ENCODE peak calls at places on chromosomes 5 and 9, in four cellular contexts. N is HepG2, G is GM12878, V is HCT116. P is an unnamed sample.

GRCh38 chr5:179265529-179266290 is 79.6 kb downstream of the ADAMTS2 start:
- DNase-seq in N (no peak), V (no peak), G (no peak), P (no peak)

GRCh38 chr9:35001803-35002502 is 12.4 kb downstream of the DNAJB5 start:
- DNase-seq in V (no peak), N (no peak), G (no peak), P (no peak)

GRCh38 chr9:95634581-95634980 is 117.8 kb upstream of the PTCH1 start:
- DNase-seq in N (no peak), G (no peak), V (no peak), P (no peak)

GRCh38 chr5:112248643-112249042 is 170.4 kb downstream of the EPB41L4A start:
- DNase-seq in G (no peak), V (no peak), N (no peak), P (no peak)

GRCh38 chr9:107214915-107215314 is 68.2 kb upstream of the RAD23B start:
- DNase-seq in N (no peak), G (no peak), V (no peak), P (no peak)

GRCh38 chr5:59218424-59219045 is 635.7 kb downstream of the RAB3C start:
- DNase-seq in V (no peak), N (peak), G (no peak), P (no peak)

GRCh38 chr9:93620041-93620506 is 43.7 kb downstream of the PHF2 start:
- DNase-seq in N (peak), V (no peak), G (no peak), P (peak)

GRCh38 chr9:109452761-109453160 is 45.3 kb downstream of the PTPN3 start:
- DNase-seq in V (no peak), G (no peak), N (no peak), P (no peak)

GRCh38 chr5:113487779-113488644 is at the start of gene MCC:
- DNase-seq in V (peak), N (peak), G (no peak), P (peak)

GRCh38 chr5:95644351-95645042 is 2.1 kb upstream of the RFESD start:
- DNase-seq in V (peak), N (peak), G (peak), P (no peak)

GRCh38 chr5:148882332-148882731 is 55.9 kb downstream of the ADRB2 start:
- DNase-seq in N (no peak), V (no peak), G (no peak), P (no peak)

GRCh38 chr5:93607367-93608258 is 24.6 kb downstream of the NR2F1 start:
- DNase-seq in N (peak), V (no peak), G (no peak), P (no peak)

GRCh38 chr9:5718296-5719032 is 89.6 kb downstream of the RIC1 start:
- DNase-seq in N (no peak), G (no peak), V (no peak), P (no peak)

GRCh38 chr5:120954255-120954654 is 490.2 kb downstream of the PRR16 start:
- DNase-seq in N (no peak), V (no peak), G (no peak), P (no peak)

GRCh38 chr9:11471321-11471720 is 858.5 kb upstream of the PTPRD start:
- DNase-seq in G (no peak), N (no peak), V (no peak), P (no peak)

GRCh38 chr5:148388692-148389091 is 4.9 kb downstream of the FBXO38 start:
- DNase-seq in G (no peak), N (no peak), V (no peak), P (no peak)

GRCh38 chr9:98790601-98791146 is 5.7 kb downstream of the ANKS6 start:
- DNase-seq in N (no peak), V (no peak), G (no peak), P (no peak)

GRCh38 chr5:132022737-132023136 is 11.3 kb upstream of the ACSL6 start:
- DNase-seq in N (no peak), G (no peak), V (no peak), P (no peak)

GRCh38 chr5:177489119-177489716 is 8.2 kb downstream of the PDLIM7 start:
- DNase-seq in G (no peak), N (no peak), V (no peak), P (no peak)

GRCh38 chr5:96714951-96715451 is 52.8 kb downstream of the CAST start:
- DNase-seq in G (no peak), N (peak), V (peak), P (no peak)

GRCh38 chr9:122056484-122056883 is 36.6 kb downstream of the TTLL11 start:
- DNase-seq in N (peak), V (no peak), G (no peak), P (no peak)

GRCh38 chr5:25119654-25120053 is 474.9 kb upstream of the CDH10 start:
- DNase-seq in G (no peak), V (no peak), N (peak), P (no peak)
- TF ChIP-seq ZNF274 in G (no peak), V (no peak), N (no peak), P (no peak)

DNA sequence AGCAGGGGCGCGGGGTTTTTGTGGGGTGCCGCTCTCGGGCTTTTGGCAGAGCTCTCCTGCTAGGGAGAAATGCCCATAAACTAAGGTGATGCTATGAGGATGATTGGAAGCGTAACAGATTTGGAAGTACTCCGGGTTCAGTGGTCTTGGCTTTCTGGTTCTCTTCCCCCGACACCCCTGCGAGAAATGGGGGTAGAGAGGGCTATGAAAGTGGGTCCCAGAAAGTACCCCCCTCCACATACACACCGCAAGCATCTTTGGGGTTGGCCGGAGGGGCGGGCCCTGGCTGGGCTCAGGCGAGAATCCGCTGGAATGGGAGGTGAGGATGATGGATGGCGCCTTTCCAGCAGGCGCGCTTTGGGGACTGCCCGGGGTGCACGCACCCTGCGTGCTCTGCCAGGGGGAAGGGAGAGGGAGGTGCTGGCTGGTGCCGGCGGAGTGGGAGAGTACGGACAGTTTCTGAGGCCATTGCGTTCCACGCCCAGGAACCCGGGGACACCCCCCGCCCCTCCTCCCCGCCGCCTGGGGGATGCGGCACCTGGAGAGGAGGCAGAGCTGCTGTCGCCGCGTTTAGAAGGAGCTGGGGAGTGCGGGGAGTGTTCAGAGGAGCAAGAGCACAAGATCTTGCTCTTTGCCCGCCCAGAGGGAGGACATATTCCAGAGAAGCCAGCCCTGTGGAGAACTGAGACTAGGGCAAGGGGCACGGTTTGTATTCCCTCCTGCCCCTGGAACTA is 1.9 kb downstream of the PCSK5 start:
- DNase-seq in V (no peak), N (no peak), G (no peak), P (no peak)
- H3K9ac ChIP-seq in V (no peak), N (no peak), G (no peak), P (peak)

DNA sequence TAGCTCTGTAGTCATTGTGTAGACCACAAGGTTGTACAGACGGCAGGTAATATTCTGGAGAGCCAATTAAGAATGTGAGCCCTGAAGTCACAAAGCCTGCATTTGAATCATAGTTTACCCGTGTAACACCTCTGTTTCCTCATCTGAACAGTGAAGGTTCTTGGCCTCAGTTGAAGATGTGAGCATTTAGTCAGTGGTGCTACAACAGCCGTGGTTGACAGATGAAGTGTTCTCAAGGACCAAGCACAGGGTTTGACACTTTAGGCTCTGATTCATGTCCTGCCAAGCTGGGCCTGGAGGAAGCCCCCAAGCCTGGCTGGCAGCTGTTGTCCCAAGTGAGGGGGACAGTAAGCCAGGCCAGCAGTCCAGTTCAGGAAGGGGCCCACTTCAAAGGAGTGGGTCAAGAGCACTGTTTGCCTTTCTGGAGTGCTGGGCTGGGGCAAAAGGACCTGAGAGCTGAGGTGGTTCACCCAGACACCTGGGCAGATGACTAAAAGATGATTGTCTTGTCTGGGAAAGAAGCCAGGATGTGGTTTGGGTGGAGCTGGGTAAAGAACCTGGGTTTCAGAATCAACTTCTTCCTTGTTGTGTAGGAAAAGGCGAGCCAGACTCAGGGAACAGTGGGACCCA is 20.7 kb downstream of the FAXDC2 start:
- DNase-seq in V (peak), N (no peak), G (no peak), P (no peak)
- TF ChIP-seq ZNF274 in V (no peak), N (no peak), G (no peak), P (no peak)

GRCh38 chr5:115265220-115265619 is 2.5 kb upstream of the PGGT1B start:
- DNase-seq in G (no peak), V (no peak), N (no peak), P (no peak)

GRCh38 chr5:115262066-115262404 is 642 bp downstream of the PGGT1B start:
- DNase-seq in N (peak), V (no peak), G (peak), P (peak)

GRCh38 chr5:115260248-115260647 is 2.4 kb downstream of the PGGT1B start:
- DNase-seq in G (no peak), V (no peak), N (no peak), P (no peak)

GRCh38 chr5:115264786-115265185 is 2.1 kb upstream of the PGGT1B start:
- DNase-seq in V (no peak), G (no peak), N (no peak), P (no peak)

DNA sequence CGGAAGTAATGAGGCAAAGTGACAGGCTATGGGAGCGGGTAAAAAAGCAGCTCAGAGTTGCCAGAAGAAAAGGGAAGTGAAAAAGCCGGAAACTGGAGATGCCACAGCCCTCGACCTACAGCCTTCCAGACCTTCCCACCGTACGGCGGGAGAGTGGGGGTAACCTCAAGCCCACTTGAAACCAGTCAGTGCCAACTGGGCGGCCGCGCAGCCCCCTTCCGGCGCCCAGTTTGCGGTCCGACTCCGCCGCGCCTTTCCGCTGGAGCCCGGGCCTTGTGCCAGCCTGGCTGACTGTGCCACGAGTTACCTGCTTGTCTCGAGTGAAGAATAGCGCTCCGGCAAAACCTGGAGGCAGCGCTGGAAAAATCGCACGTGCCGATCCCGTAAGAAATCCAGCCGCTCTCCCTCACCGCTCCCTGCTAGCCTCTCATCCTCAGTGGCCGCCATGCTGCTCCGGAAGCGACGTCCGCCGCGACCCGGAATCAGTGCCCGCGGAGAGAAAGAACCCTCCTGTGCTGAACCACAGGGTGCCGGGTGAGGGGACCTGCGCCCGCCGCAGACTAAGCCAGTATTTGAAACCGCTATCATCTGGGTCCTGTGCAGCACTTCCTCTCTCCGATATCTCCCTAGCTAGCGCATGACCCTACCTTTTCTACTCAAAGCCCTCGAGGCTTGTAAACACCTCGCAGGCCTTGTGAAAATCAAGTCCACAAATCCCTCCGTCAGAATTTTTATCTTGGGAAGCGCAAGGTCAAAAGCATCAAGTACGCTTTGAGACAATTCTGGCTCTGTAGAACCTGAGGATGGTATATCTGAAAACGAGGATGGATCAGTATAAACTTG is at the start of gene PGGT1B:
- DNase-seq in V (peak), N (peak), G (peak), P (peak)
- H3K9ac ChIP-seq in V (peak), N (peak), G (peak), P (peak)

GRCh38 chr9:127755558-127756060 is 20.5 kb upstream of the TOR2A start:
- DNase-seq in V (no peak), G (no peak), N (no peak), P (no peak)
- TF ChIP-seq ZNF274 in V (no peak), G (no peak), N (no peak), P (no peak)

GRCh38 chr5:156587012-156587411 is 260.0 kb downstream of the SGCD start:
- DNase-seq in G (no peak), N (no peak), V (no peak), P (no peak)

GRCh38 chr5:156589104-156589858 is 260.8 kb upstream of the PPP1R2B start:
- DNase-seq in G (no peak), V (no peak), N (no peak), P (no peak)

GRCh38 chr5:156585999-156586398 is 259.0 kb downstream of the SGCD start:
- DNase-seq in G (no peak), V (no peak), N (no peak), P (no peak)

GRCh38 chr5:156593546-156593945 is 256.5 kb upstream of the PPP1R2B start:
- DNase-seq in G (no peak), N (no peak), V (no peak), P (no peak)

GRCh38 chr5:156589859-156590216 is 260.3 kb upstream of the PPP1R2B start:
- DNase-seq in V (no peak), G (no peak), N (no peak), P (no peak)
- H3K9ac ChIP-seq in V (no peak), G (no peak), N (no peak), P (no peak)